ENCODE peak calls at places on chromosomes 11 and 22, in five cellular contexts. X, Q, W, K and Y are unnamed samples.

GRCh38 chr22:19182472-19183157 is 4.1 kb upstream of the SLC25A1 start:
- DNase-seq in X (no peak), Q (no peak), W (no peak), K (no peak), Y (no peak)

GRCh38 chr11:74777877-74778276 is 29.2 kb downstream of the RNF169 start:
- DNase-seq in X (no peak), Q (no peak), W (no peak), K (no peak), Y (no peak)

GRCh38 chr11:106012744-106013143 is 9.3 kb downstream of the MSANTD4 start:
- DNase-seq in X (no peak), Q (no peak), W (peak; percentile 95), K (no peak), Y (peak; percentile 35)

GRCh38 chr11:61482513-61482912 is 26.0 kb upstream of the LRRC10B start:
- DNase-seq in X (no peak), Q (peak; percentile 96), W (no peak), K (no peak), Y (peak; percentile 30)

GRCh38 chr11:9070740-9071476 is 20.5 kb downstream of the SCUBE2 start:
- DNase-seq in X (no peak), Q (peak; percentile 33), W (no peak), K (no peak), Y (no peak)

GRCh38 chr11:36007127-36007824 is 63.4 kb downstream of the LDLRAD3 start:
- DNase-seq in X (no peak), Q (no peak), W (no peak), K (no peak), Y (no peak)

GRCh38 chr22:46827072-46827780 is 64.8 kb downstream of the TBC1D22A start:
- DNase-seq in X (no peak), Q (peak; percentile 88), W (no peak), K (no peak), Y (no peak)

GRCh38 chr11:93857413-93858185 is 7.2 kb upstream of the VSTM5 start:
- DNase-seq in X (no peak), Q (no peak), W (no peak), K (no peak), Y (no peak)

GRCh38 chr22:49090853-49091135 is 736.9 kb downstream of the BRD1 start:
- DNase-seq in X (no peak), Q (no peak), W (no peak), K (peak; percentile 48), Y (no peak)

GRCh38 chr11:120613264-120614226 is 102.0 kb downstream of the GRIK4 start:
- DNase-seq in X (no peak), Q (no peak), W (no peak), K (no peak), Y (no peak)

GRCh38 chr11:72762641-72763304 is 10.6 kb upstream of the ARAP1 start:
- DNase-seq in X (no peak), Q (no peak), W (no peak), K (no peak), Y (no peak)

GRCh38 chr11:80285076-80285790 is 844.4 kb upstream of the TENM4 start:
- DNase-seq in X (no peak), Q (no peak), W (peak; percentile 47), K (no peak), Y (no peak)

GRCh38 chr11:113261709-113262475 is 52.5 kb upstream of the TTC12 start:
- DNase-seq in X (no peak), Q (no peak), W (peak; percentile 11), K (no peak), Y (no peak)

GRCh38 chr11:71204748-71205664 is 47.4 kb downstream of the SHANK2 start:
- DNase-seq in X (no peak), Q (no peak), W (no peak), K (peak; percentile 63), Y (no peak)

GRCh38 chr11:5366856-5367255 is 15.5 kb downstream of the OR51B6 start:
- DNase-seq in X (no peak), Q (no peak), W (peak; percentile 34), K (no peak), Y (no peak)

GRCh38 chr11:26330255-26330654 is 1.7 kb upstream of the ANO3 start:
- DNase-seq in X (no peak), Q (no peak), W (no peak), K (no peak), Y (no peak)

GRCh38 chr11:96306933-96307747 is 35.9 kb downstream of the MAML2 start:
- DNase-seq in X (peak; percentile 88), Q (no peak), W (peak; percentile 99), K (no peak), Y (peak; percentile 7)

GRCh38 chr22:36413022-36413770 is 25.4 kb upstream of the MYH9 start:
- DNase-seq in X (no peak), Q (no peak), W (peak; percentile 36), K (no peak), Y (peak; percentile 30)

DNA sequence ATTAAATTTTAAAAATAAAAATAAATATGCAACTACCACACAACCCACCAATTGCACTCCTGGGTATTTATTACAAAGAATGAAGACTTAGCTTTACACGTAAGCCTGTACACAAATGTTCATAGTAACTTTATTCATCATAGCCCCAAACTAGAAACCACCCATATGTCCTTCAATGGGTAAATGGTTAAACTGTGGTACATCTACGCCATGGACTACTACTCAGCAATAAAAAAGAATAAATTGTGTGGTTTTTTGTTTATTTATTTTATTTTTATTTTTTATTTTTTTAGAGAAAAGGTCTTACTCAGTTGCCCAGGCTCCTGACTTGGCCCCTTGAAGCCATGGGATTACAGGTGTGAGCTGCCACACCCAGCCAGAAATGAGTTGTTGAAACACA is 14.6 kb downstream of the GAL start:
- DNase-seq in X (no peak), Q (no peak), W (no peak), K (no peak), Y (no peak)
- TF ChIP-seq POLR2A in X (no peak), Q (no peak), W (no peak), K (no peak), Y (no peak)

DNA sequence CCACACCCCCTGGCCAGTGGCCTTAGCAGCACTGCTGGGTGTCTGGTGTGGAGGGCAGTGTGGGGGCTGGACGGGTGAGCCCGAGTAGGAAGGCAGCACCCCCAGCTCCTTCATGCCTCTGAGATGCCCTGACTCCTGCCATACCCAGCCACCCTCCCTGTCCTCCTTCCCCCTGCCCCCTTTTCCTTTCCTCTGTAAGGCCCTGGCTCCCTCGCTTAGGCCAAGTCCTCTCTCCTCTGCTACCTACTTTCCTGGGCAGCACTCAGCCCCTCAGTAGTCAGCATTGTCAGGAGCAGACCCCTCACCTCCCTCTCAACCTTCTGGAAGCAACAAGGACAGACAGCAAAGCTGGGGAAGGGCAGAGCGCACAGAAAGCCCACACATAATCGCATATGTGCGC is 48.0 kb downstream of the BUD13 start:
- DNase-seq in X (no peak), Q (no peak), W (no peak), K (peak; percentile 40), Y (no peak)
- TF ChIP-seq POLR2A in X (no peak), Q (no peak), W (no peak), K (no peak), Y (no peak)

GRCh38 chr11:63766501-63767270 is 1.9 kb downstream of the ZFTA start:
- DNase-seq in X (peak; percentile 31), Q (no peak), W (no peak), K (no peak), Y (no peak)

GRCh38 chr11:63767415-63768231 is 952 bp downstream of the ZFTA start:
- DNase-seq in X (peak; percentile 80), Q (peak; percentile 78), W (peak; percentile 74), K (no peak), Y (peak; percentile 49)

GRCh38 chr11:63769044-63769718 is 606 bp upstream of the ZFTA start:
- DNase-seq in X (peak; percentile 48), Q (peak; percentile 72), W (no peak), K (peak; percentile 82), Y (peak; percentile 78)

GRCh38 chr11:63769719-63770443 is 1.3 kb upstream of the ZFTA start:
- DNase-seq in X (peak; percentile 35), Q (peak; percentile 67), W (no peak), K (no peak), Y (peak; percentile 41)

DNA sequence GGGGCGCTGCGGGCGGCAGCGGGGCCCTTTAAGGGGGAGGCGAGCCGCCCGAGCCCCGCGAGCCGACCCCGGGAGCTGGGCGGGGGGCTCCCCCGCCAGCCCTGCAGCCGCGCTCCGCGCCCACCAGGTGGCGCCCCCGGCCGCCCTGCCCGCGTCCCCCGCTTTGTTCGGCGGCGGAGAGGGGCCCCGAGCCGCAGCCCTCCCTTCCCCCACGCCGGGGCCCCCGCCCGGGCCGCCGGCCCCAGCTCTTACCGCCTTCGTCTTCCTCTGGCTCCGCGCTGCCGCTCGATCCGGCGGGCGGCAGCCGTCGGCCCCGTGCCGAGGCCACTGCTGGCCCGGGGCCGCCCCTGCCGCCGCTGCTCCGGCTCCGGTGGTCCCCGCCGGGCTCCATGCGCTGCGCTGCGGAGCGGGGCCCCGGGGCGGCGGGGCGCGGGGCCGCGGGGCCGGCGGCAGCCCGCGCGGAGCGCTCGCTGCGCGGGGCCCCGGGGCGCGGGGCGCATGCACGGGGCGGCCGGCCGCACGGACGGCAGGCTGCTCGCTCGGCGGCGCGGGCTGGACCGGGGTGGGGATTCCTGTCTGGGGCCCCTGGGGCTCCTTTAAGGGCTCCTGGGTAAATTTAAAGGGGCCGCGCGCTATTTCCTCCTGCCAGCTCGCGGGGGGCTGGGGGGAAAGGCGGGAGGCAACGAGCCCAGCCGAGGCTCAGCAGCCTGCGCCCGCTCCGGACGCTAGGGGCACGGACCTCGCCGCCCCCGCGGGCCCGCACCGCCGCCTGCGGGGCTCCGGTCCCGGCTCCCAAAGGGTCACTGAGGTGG is at the start of gene ZFTA:
- DNase-seq in X (peak; percentile 69), Q (peak; percentile 90), W (peak; percentile 37), K (peak; percentile 90), Y (peak; percentile 67)
- TF ChIP-seq POLR2A in X (no peak), Q (peak; percentile 23), W (no peak), K (no peak), Y (no peak)

GRCh38 chr22:50525991-50526848 is 822 bp upstream of the SCO2 start:
- DNase-seq in X (peak; percentile 81), Q (peak; percentile 85), W (peak; percentile 64), K (peak; percentile 98), Y (peak; percentile 83)
- TF ChIP-seq POLR2A in X (no peak), Q (no peak), W (no peak), K (no peak), Y (no peak)

GRCh38 chr11:45777127-45777969 is 27.6 kb upstream of the SLC35C1 start:
- DNase-seq in X (no peak), Q (no peak), W (no peak), K (no peak), Y (no peak)
- TF ChIP-seq POLR2A in X (no peak), Q (no peak), W (no peak), K (no peak), Y (no peak)

GRCh38 chr11:68121067-68121899 is at the start of gene CHKA:
- DNase-seq in X (peak; percentile 94), Q (peak; percentile 93), W (peak; percentile 82), K (peak; percentile 96), Y (peak; percentile 95)
- TF ChIP-seq POLR2A in X (peak; percentile 85), Q (no peak), W (peak; percentile 55), K (peak; percentile 72), Y (peak; percentile 68)